ENCODE peak calls at places on chromosomes 16 and 17, in nine cellular contexts. J is esophagus muscularis mucosa, G is heart left ventricle, B is IMR-90, X is body of pancreas, N is lower leg skin, I is tibial nerve, M is H1, O is NB4. Z is an unnamed sample.

GRCh38 chr16:26363581-26363980 is 671.8 kb downstream of the HS3ST4 start:
- DNase-seq in J (no peak), G (no peak), B (no peak), X (no peak), N (no peak), I (no peak), M (no peak), O (no peak), Z (no peak)

GRCh38 chr17:73952498-73953205 is 250.8 kb upstream of the RPL38 start:
- DNase-seq in J (no peak), G (peak), B (no peak), X (peak), N (no peak), I (no peak), M (peak), O (peak), Z (no peak)

GRCh38 chr16:13961099-13961811 is 41.3 kb downstream of the ERCC4 start:
- DNase-seq in J (no peak), G (no peak), B (peak), X (no peak), N (no peak), I (no peak), M (no peak), O (no peak), Z (no peak)

GRCh38 chr17:42843358-42843934 is 934 bp upstream of the AOC2 start:
- DNase-seq in J (no peak), G (no peak), B (peak), X (peak), N (no peak), I (peak), M (no peak), O (peak), Z (peak)

GRCh38 chr17:35299108-35299507 is 56.2 kb downstream of the SLFN5 start:
- DNase-seq in J (no peak), G (no peak), B (no peak), X (peak), N (peak), I (no peak), M (no peak), O (no peak), Z (no peak)

GRCh38 chr17:74746376-74746775 is 2.1 kb upstream of the NHERF1 start:
- DNase-seq in J (no peak), G (no peak), B (no peak), X (no peak), N (no peak), I (no peak), M (no peak), O (no peak), Z (no peak)

GRCh38 chr16:52494145-52494544 is 52.8 kb downstream of the TOX3 start:
- DNase-seq in J (no peak), G (no peak), B (no peak), X (no peak), N (no peak), I (no peak), M (no peak), O (no peak), Z (no peak)

GRCh38 chr16:68992521-68992920 is 112.9 kb upstream of the HAS3 start:
- DNase-seq in J (no peak), G (no peak), B (peak), X (no peak), N (no peak), I (no peak), M (no peak), O (no peak), Z (no peak)

GRCh38 chr17:9125722-9126121 is 104.4 kb downstream of the NTN1 start:
- DNase-seq in J (no peak), G (no peak), B (no peak), X (no peak), N (no peak), I (no peak), M (no peak), O (no peak), Z (no peak)

GRCh38 chr17:28811594-28812135 is 30.9 kb downstream of the FAM222B start:
- DNase-seq in J (no peak), G (no peak), B (peak), X (peak), N (no peak), I (no peak), M (no peak), O (no peak), Z (peak)

GRCh38 chr17:12665263-12666210 is at the start of gene MYOCD:
- DNase-seq in J (no peak), G (peak), B (peak), X (no peak), N (no peak), I (no peak), M (peak), O (no peak), Z (no peak)

GRCh38 chr16:68229431-68230175 is 6.3 kb downstream of the ESRP2 start:
- DNase-seq in J (no peak), G (no peak), B (peak), X (peak), N (no peak), I (peak), M (peak), O (peak), Z (no peak)

GRCh38 chr17:29090746-29091395 is 47.9 kb downstream of the PIPOX start:
- DNase-seq in J (no peak), G (no peak), B (no peak), X (no peak), N (no peak), I (no peak), M (no peak), O (no peak), Z (no peak)

GRCh38 chr17:4199818-4200402 is 56.9 kb downstream of the CYB5D2 start:
- DNase-seq in J (no peak), G (no peak), B (peak), X (no peak), N (no peak), I (no peak), M (no peak), O (peak), Z (peak)

GRCh38 chr17:82053130-82053529 is 1.4 kb downstream of the GPS1 start:
- DNase-seq in J (no peak), G (no peak), B (no peak), X (no peak), N (no peak), I (no peak), M (no peak), O (no peak), Z (no peak)

GRCh38 chr17:58577696-58578095 is 63.3 kb upstream of the MTMR4 start:
- DNase-seq in J (no peak), G (peak), B (peak), X (peak), N (peak), I (peak), M (peak), O (peak), Z (peak)

GRCh38 chr17:13420294-13421277 is 181.1 kb downstream of the HS3ST3A1 start:
- DNase-seq in J (no peak), G (no peak), B (peak), X (no peak), N (no peak), I (no peak), M (no peak), O (peak), Z (no peak)

GRCh38 chr17:70905796-70906195 is 736.5 kb downstream of the KCNJ2 start:
- DNase-seq in J (no peak), G (peak), B (peak), X (peak), N (peak), I (peak), M (no peak), O (peak), Z (peak)

GRCh38 chr17:15944720-15945492 is at the start of gene ADORA2B:
- DNase-seq in J (no peak), G (peak), B (peak), X (peak), N (no peak), I (no peak), M (peak), O (peak), Z (peak)

GRCh38 chr16:67237396-67238277 is 9.6 kb downstream of the FHOD1 start:
- DNase-seq in J (no peak), G (peak), B (no peak), X (no peak), N (no peak), I (no peak), M (no peak), O (no peak), Z (no peak)

DNA sequence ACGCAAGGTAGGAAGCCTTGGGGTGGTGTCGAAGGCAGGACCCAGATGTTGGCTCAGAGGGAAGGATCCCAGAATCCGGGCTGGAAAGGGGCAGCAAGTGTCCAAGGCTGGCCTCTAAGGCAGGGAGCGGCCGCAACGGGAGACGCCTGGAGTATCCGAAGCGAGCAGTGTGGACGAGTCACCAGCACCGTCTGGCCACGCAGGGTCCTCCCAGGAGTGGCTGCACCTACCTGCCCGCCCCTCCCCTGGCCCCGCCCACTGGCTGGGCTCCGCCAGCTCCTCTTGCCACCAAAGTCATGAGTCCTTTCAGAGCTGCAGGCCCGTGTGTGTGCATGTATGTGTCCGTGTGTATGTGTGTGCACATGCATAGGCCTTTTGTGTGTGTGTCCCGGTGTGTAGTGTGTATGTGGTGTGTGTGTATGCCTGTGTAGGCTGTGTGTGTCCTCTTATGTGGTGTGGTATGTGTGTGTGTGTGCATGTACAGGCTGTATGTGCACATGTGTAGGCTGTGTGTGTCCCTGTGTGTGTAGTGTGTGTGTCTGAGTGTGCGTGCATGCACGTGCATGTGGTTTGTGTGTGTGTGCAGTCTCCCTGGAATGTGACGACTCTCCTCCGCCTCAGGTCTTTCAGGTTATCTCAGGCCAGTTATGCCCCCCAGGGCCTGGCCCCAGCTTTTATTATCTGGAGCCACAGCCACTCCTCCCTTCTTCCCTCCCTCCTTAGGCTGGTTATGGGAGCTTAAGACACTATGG is at the start of gene PRSS8:
- DNase-seq in J (no peak), G (no peak), B (no peak), X (peak), N (peak), I (no peak), M (peak), O (no peak), Z (no peak)
- TF ChIP-seq POLR2A in J (no peak), G (no peak), B (no peak), X (peak), N (no peak), I (no peak), M (no peak), O (no peak), Z (no peak)

GRCh38 chr17:1829579-1830257 is at the start of the genes RPA1 and SMYD4:
- DNase-seq in J (peak), G (peak), B (peak), X (peak), N (peak), I (peak), M (peak), O (peak), Z (peak)
- TF ChIP-seq POLR2A in J (peak), G (peak), B (peak), X (peak), N (peak), I (peak), M (peak), O (peak), Z (peak)

DNA sequence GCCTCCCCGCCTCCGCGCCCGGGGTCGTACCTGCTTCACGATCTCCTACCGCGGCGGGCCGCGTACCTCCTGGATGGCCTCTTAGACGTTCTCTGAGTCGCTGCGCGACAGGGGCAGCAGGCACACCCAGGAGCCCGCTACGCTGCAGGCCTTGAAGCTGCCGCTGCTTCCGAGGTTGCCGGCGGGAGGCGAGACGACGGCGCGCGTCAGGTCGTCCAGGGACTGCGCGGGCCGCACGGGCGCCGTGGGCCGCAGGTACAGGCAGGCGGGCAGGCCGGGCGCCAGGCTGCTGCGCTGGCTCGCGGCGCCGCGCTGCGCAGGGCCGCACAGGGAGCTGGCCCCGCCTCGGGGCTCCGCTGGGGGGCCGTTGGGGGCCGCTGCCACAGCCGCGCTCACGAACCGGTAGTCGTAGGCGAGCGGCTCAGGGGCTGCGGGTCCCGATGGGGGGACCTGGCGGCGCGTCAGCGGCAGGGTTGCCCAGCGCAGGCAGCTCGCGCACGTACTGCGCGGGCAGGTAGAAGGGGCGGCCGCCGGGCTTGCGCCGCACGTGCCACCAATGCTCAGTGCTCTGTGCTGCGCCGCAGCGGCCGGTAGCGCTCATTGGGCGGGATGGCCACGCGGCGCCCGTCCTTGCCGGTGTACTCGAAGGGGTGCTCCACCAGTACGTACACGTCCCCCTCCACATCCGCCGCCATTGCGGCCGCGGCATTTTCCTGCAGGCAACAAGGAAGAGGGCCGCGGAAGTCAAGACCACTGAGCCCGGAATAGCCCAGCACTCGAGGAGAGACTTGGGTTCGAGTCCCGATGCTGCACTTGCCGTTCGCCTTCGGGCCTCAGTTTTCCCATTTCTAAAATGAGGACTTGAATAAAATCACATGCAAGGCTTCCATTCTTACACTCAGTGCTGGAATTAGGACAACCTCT is 116.5 kb upstream of the SMURF2 start:
- DNase-seq in J (no peak), G (peak), B (no peak), X (peak), N (no peak), I (no peak), M (peak), O (no peak), Z (no peak)
- TF ChIP-seq POLR2A in J (no peak), G (no peak), B (no peak), X (no peak), N (no peak), I (no peak), M (no peak), O (no peak), Z (no peak)

DNA sequence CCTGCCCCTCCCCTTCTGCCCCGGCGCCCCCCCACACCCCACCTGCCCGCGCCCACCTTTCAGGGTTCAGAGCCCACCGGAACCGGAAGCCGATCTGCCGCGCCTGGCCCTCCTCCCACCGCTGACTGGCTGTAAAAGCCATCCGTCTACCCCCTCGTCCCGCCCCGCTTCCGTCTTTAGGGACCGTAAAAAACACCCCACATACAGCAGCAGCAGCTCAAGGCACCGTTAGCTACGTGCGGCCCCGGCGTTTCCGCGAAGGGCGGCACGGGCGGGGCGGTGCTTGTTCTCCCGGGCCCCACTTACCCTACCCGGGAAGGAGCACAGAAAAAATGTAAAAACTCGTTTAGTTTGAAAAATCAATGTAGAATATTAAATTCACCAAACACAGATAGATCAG is at the start of gene MRPL28:
- DNase-seq in J (peak), G (peak), B (peak), X (peak), N (peak), I (peak), M (peak), O (peak), Z (peak)
- TF ChIP-seq POLR2A in J (no peak), G (peak), B (no peak), X (peak), N (no peak), I (peak), M (no peak), O (peak), Z (peak)

GRCh38 chr17:59840329-59840907 is 52.3 kb downstream of the TUBD1 start:
- DNase-seq in J (no peak), G (no peak), B (no peak), X (no peak), N (no peak), I (no peak), M (no peak), O (no peak), Z (no peak)

GRCh38 chr17:59840908-59841666 is 51.7 kb downstream of the TUBD1 start:
- DNase-seq in J (no peak), G (no peak), B (peak), X (no peak), N (no peak), I (no peak), M (no peak), O (no peak), Z (no peak)

GRCh38 chr17:59845595-59846390 is 47.0 kb downstream of the TUBD1 start:
- DNase-seq in J (no peak), G (no peak), B (peak), X (peak), N (peak), I (peak), M (no peak), O (peak), Z (no peak)

GRCh38 chr17:59844884-59845594 is 47.7 kb downstream of the TUBD1 start:
- DNase-seq in J (no peak), G (no peak), B (peak), X (no peak), N (no peak), I (no peak), M (no peak), O (no peak), Z (no peak)

GRCh38 chr17:59842901-59843652 is 49.7 kb downstream of the TUBD1 start:
- DNase-seq in J (no peak), G (no peak), B (peak), X (peak), N (no peak), I (peak), M (no peak), O (peak), Z (no peak)
- TF ChIP-seq POLR2A in J (no peak), G (no peak), B (peak), X (peak), N (no peak), I (peak), M (peak), O (peak), Z (peak)

Z was measured in H54.